ENCODE peak calls at places on chromosomes 1 and 21, in seven cellular contexts. One of them, this sample, is unnamed.

GRCh38 chr1:12469990-12470389 is 148.0 kb downstream of the DHRS3 start:
- DNase-seq in upper lobe of right lung: no peak
- DNase-seq in ascending aorta: no peak
- DNase-seq in aorta: no peak
- DNase-seq in PC-3: no peak
- DNase-seq in heart left ventricle: no peak
- DNase-seq in CD4-positive, alpha-beta T cell: no peak
- DNase-seq in this sample: no peak

GRCh38 chr21:15134711-15135110 is 69.9 kb upstream of the NRIP1 start:
- DNase-seq in upper lobe of right lung: no peak
- DNase-seq in aorta: peak; percentile 46
- DNase-seq in heart left ventricle: no peak
- DNase-seq in ascending aorta: no peak
- DNase-seq in CD4-positive, alpha-beta T cell: no peak
- DNase-seq in PC-3: no peak
- DNase-seq in this sample: no peak

GRCh38 chr1:22916469-22916817 is 56.2 kb downstream of the LACTBL1 start:
- DNase-seq in CD4-positive, alpha-beta T cell: no peak
- DNase-seq in PC-3: no peak
- DNase-seq in aorta: no peak
- DNase-seq in ascending aorta: no peak
- DNase-seq in heart left ventricle: no peak
- DNase-seq in upper lobe of right lung: no peak
- DNase-seq in this sample: no peak

GRCh38 chr1:206575165-206575893 is 36.9 kb downstream of the EIF2D start:
- DNase-seq in PC-3: no peak
- DNase-seq in aorta: peak; percentile 72
- DNase-seq in upper lobe of right lung: no peak
- DNase-seq in ascending aorta: peak; percentile 71
- DNase-seq in heart left ventricle: peak; percentile 64
- DNase-seq in CD4-positive, alpha-beta T cell: peak; percentile 56
- DNase-seq in this sample: peak; percentile 76

GRCh38 chr1:178093958-178094751 is at the start of gene RASAL2:
- DNase-seq in heart left ventricle: peak; percentile 71
- DNase-seq in CD4-positive, alpha-beta T cell: no peak
- DNase-seq in upper lobe of right lung: peak; percentile 87
- DNase-seq in aorta: peak; percentile 79
- DNase-seq in PC-3: peak; percentile 57
- DNase-seq in ascending aorta: peak; percentile 81
- DNase-seq in this sample: peak; percentile 67

GRCh38 chr1:114310771-114311251 is 157.1 kb upstream of the SYT6 start:
- DNase-seq in upper lobe of right lung: no peak
- DNase-seq in heart left ventricle: no peak
- DNase-seq in ascending aorta: no peak
- DNase-seq in CD4-positive, alpha-beta T cell: no peak
- DNase-seq in aorta: no peak
- DNase-seq in PC-3: no peak
- DNase-seq in this sample: no peak

GRCh38 chr1:27350673-27351540 is 9.1 kb downstream of the SYTL1 start:
- DNase-seq in upper lobe of right lung: peak; percentile 79
- DNase-seq in CD4-positive, alpha-beta T cell: no peak
- DNase-seq in PC-3: no peak
- DNase-seq in aorta: no peak
- DNase-seq in ascending aorta: no peak
- DNase-seq in heart left ventricle: peak; percentile 58
- DNase-seq in this sample: no peak

GRCh38 chr1:212035835-212036605 is 472 bp downstream of the DTL start:
- DNase-seq in upper lobe of right lung: no peak
- DNase-seq in heart left ventricle: no peak
- DNase-seq in PC-3: no peak
- DNase-seq in CD4-positive, alpha-beta T cell: no peak
- DNase-seq in aorta: no peak
- DNase-seq in ascending aorta: no peak
- DNase-seq in this sample: no peak

GRCh38 chr1:235014756-235015155 is 113.9 kb downstream of the TOMM20 start:
- DNase-seq in aorta: no peak
- DNase-seq in upper lobe of right lung: no peak
- DNase-seq in PC-3: no peak
- DNase-seq in CD4-positive, alpha-beta T cell: no peak
- DNase-seq in ascending aorta: peak; percentile 19
- DNase-seq in heart left ventricle: no peak
- DNase-seq in this sample: no peak

GRCh38 chr1:103948526-103948925 is 198.8 kb downstream of the AMY1C start:
- DNase-seq in upper lobe of right lung: no peak
- DNase-seq in CD4-positive, alpha-beta T cell: no peak
- DNase-seq in heart left ventricle: no peak
- DNase-seq in ascending aorta: no peak
- DNase-seq in aorta: no peak
- DNase-seq in PC-3: peak; percentile 45
- DNase-seq in this sample: no peak

GRCh38 chr1:58781541-58782307 is 2.1 kb downstream of the JUN start:
- DNase-seq in upper lobe of right lung: peak; percentile 84
- DNase-seq in PC-3: peak; percentile 67
- DNase-seq in ascending aorta: peak; percentile 84
- DNase-seq in heart left ventricle: peak; percentile 80
- DNase-seq in CD4-positive, alpha-beta T cell: peak; percentile 47
- DNase-seq in aorta: peak; percentile 82
- DNase-seq in this sample: peak; percentile 71

GRCh38 chr1:28439320-28439719 is 66.5 kb upstream of the RCC1 start:
- DNase-seq in CD4-positive, alpha-beta T cell: no peak
- DNase-seq in PC-3: no peak
- DNase-seq in aorta: no peak
- DNase-seq in ascending aorta: no peak
- DNase-seq in upper lobe of right lung: no peak
- DNase-seq in heart left ventricle: no peak
- DNase-seq in this sample: no peak

GRCh38 chr1:28436211-28436769 is 66.8 kb downstream of the PHACTR4 start:
- DNase-seq in upper lobe of right lung: no peak
- DNase-seq in ascending aorta: no peak
- DNase-seq in heart left ventricle: no peak
- DNase-seq in PC-3: peak; percentile 18
- DNase-seq in aorta: no peak
- DNase-seq in CD4-positive, alpha-beta T cell: no peak
- DNase-seq in this sample: no peak

GRCh38 chr1:28437924-28438699 is 67.7 kb upstream of the RCC1 start:
- DNase-seq in aorta: peak; percentile 92
- DNase-seq in PC-3: peak; percentile 97
- DNase-seq in upper lobe of right lung: peak; percentile 85
- DNase-seq in heart left ventricle: peak; percentile 78
- DNase-seq in CD4-positive, alpha-beta T cell: no peak
- DNase-seq in ascending aorta: peak; percentile 93
- DNase-seq in this sample: peak; percentile 84

GRCh38 chr1:28441674-28442073 is 64.2 kb upstream of the RCC1 start:
- DNase-seq in heart left ventricle: no peak
- DNase-seq in PC-3: no peak
- DNase-seq in ascending aorta: no peak
- DNase-seq in CD4-positive, alpha-beta T cell: no peak
- DNase-seq in upper lobe of right lung: no peak
- DNase-seq in aorta: no peak
- DNase-seq in this sample: no peak

DNA sequence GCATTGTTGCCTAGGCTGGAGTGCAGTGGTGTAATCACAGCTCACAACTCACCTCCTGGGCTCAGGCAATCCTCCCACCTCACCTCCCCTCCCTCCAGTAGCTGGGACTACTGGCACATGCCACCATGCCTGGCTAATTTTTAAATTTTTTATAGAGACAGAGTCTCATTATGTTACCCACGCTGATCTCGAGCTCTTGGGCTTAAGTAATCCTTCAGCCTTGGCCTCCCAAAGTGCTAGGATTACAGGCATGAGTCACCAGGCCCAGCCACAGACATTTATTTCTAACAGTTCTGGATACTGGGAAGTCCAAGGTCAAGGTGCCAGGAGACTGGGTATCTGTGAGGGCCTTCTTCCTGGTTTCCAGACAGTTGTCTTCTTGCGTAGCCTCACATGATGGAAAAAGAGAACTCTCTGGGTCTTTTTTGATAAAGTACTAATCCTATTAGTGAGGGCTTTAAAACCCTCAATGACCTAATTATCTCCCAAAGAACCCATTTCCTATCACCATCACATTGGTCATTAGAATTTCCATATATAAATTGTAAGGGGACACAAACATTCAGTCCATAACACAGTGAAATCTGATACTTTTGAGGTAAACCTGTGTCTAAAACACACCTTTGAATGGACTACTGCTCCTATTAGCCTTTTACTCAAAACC is 67.9 kb downstream of the PHACTR4 start:
- DNase-seq in upper lobe of right lung: no peak
- DNase-seq in aorta: peak; percentile 54
- DNase-seq in heart left ventricle: no peak
- DNase-seq in CD4-positive, alpha-beta T cell: no peak
- DNase-seq in ascending aorta: peak; percentile 77
- DNase-seq in PC-3: peak; percentile 71
- DNase-seq in this sample: no peak
- H3K9me3 ChIP-seq in upper lobe of right lung: no peaks in the 10 kb centered on the region
- H3K9me3 ChIP-seq in aorta: no peaks in the 10 kb centered on the region
- H3K9me3 ChIP-seq in heart left ventricle: no peaks in the 10 kb centered on the region
- H3K9me3 ChIP-seq in CD4-positive, alpha-beta T cell: no peaks in the 10 kb centered on the region
- H3K9me3 ChIP-seq in ascending aorta: no peaks in the 10 kb centered on the region
- H3K9me3 ChIP-seq in PC-3: no peaks in the 10 kb centered on the region
- H3K9me3 ChIP-seq in this sample: no peaks in the 10 kb centered on the region

DNA sequence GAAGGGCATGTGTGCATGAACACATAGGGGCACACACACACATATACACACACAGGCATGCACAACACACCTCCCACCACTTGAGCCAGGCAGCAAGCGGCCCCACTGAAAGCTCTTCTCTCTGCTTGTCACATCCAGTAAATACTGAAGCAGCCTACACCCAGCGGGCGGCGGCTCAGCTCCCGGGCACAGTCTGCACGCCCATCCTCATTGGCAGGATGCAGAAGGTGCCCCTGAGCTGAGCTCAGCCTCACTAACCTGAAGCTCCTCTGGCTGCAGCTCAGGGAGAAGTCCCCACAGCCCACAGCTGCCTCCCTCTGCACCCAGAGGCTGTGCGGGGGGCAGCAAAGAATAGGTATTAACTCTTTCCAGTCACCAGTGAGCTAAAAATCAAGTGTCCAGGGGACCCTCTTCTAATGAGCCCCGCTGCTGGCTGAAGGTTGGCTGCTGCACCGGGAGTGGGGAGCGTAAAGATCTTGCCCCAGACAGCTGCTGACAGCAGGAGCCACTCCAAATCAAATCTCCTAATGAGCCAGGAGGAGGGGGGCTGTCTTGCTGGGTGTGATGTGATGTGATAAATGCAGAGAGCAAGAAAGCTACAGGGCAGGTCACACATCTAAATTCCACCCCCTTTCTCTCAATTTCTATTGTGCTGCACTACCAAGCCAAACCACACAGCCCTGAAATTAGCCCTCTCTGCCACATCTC is 12.5 kb downstream of the RGS8 start:
- DNase-seq in ascending aorta: no peak
- DNase-seq in CD4-positive, alpha-beta T cell: no peak
- DNase-seq in PC-3: no peak
- DNase-seq in aorta: no peak
- DNase-seq in upper lobe of right lung: no peak
- DNase-seq in heart left ventricle: no peak
- DNase-seq in this sample: no peak
- H3K9me3 ChIP-seq in ascending aorta: no peaks in the 10 kb centered on the region
- H3K9me3 ChIP-seq in CD4-positive, alpha-beta T cell: no peaks in the 10 kb centered on the region
- H3K9me3 ChIP-seq in PC-3: no peaks in the 10 kb centered on the region
- H3K9me3 ChIP-seq in aorta: no peaks in the 10 kb centered on the region
- H3K9me3 ChIP-seq in upper lobe of right lung: no peaks in the 10 kb centered on the region
- H3K9me3 ChIP-seq in heart left ventricle: no peaks in the 10 kb centered on the region
- H3K9me3 ChIP-seq in this sample: no peaks in the 10 kb centered on the region

DNA sequence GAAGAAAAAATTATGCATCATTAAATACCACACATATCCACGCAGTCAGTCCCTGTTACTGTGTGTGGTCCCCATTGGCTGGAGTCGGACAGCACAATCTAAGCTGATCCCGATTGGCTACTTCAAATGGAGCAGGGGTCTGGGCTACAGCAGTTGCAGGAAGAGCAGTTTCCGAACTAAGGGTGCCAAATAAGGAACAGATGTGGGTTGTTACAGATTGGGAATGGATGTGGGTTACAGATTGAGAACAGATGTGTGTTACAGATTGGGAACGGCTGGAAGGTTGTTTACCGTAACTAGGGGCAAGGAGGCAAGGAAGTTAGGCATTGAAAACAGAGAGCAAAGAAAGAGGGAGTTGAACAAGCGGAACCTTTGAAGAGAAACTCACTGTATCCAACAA is 19.9 kb downstream of the OR2L13 start:
- DNase-seq in heart left ventricle: no peak
- DNase-seq in CD4-positive, alpha-beta T cell: no peak
- DNase-seq in PC-3: no peak
- DNase-seq in upper lobe of right lung: no peak
- DNase-seq in aorta: no peak
- DNase-seq in ascending aorta: no peak
- DNase-seq in this sample: no peak
- H3K9me3 ChIP-seq in heart left ventricle: peaks cover 33% of the 10 kb centered on the region
- H3K9me3 ChIP-seq in CD4-positive, alpha-beta T cell: peaks cover 26% of the 10 kb centered on the region
- H3K9me3 ChIP-seq in PC-3: peaks cover 41% of the 10 kb centered on the region
- H3K9me3 ChIP-seq in upper lobe of right lung: peaks cover 12% of the 10 kb centered on the region
- H3K9me3 ChIP-seq in aorta: peaks cover 8% of the 10 kb centered on the region
- H3K9me3 ChIP-seq in ascending aorta: peaks cover 12% of the 10 kb centered on the region
- H3K9me3 ChIP-seq in this sample: peaks cover 4% of the 10 kb centered on the region

GRCh38 chr21:45938811-45939520 is 42.6 kb upstream of the COL6A1 start:
- DNase-seq in PC-3: no peak
- DNase-seq in aorta: no peak
- DNase-seq in CD4-positive, alpha-beta T cell: no peak
- DNase-seq in ascending aorta: no peak
- DNase-seq in heart left ventricle: no peak
- DNase-seq in upper lobe of right lung: no peak
- DNase-seq in this sample: no peak

GRCh38 chr21:45940091-45940490 is 41.5 kb upstream of the COL6A1 start:
- DNase-seq in ascending aorta: no peak
- DNase-seq in heart left ventricle: no peak
- DNase-seq in aorta: no peak
- DNase-seq in upper lobe of right lung: no peak
- DNase-seq in PC-3: no peak
- DNase-seq in CD4-positive, alpha-beta T cell: no peak
- DNase-seq in this sample: no peak

GRCh38 chr21:45937721-45938452 is 43.7 kb upstream of the COL6A1 start:
- DNase-seq in CD4-positive, alpha-beta T cell: no peak
- DNase-seq in heart left ventricle: no peak
- DNase-seq in ascending aorta: no peak
- DNase-seq in aorta: no peak
- DNase-seq in upper lobe of right lung: no peak
- DNase-seq in PC-3: no peak
- DNase-seq in this sample: no peak

GRCh38 chr21:45939521-45940045 is 42.0 kb upstream of the COL6A1 start:
- DNase-seq in aorta: no peak
- DNase-seq in CD4-positive, alpha-beta T cell: no peak
- DNase-seq in ascending aorta: no peak
- DNase-seq in PC-3: no peak
- DNase-seq in heart left ventricle: no peak
- DNase-seq in upper lobe of right lung: no peak
- DNase-seq in this sample: no peak

DNA sequence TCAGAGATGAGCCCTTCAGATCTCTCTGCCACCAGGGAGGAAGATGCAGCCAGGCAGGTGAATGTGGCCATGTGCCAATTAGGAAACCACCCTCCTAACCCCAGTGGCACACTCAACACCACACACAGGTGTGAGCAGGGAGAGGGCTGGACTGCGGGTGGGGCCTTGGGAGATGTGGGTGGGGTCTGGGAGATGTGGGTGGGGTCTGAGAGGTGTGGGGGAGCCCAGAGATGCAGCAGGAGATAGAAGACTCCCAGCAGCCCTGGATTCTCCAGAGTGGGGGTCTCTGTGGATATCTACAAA is 43.2 kb upstream of the COL6A1 start:
- DNase-seq in heart left ventricle: no peak
- DNase-seq in aorta: no peak
- DNase-seq in CD4-positive, alpha-beta T cell: no peak
- DNase-seq in ascending aorta: no peak
- DNase-seq in upper lobe of right lung: no peak
- DNase-seq in PC-3: no peak
- DNase-seq in this sample: no peak
- H3K9me3 ChIP-seq in heart left ventricle: peaks cover 29% of the 10 kb centered on the region
- H3K9me3 ChIP-seq in aorta: peaks cover 6% of the 10 kb centered on the region
- H3K9me3 ChIP-seq in CD4-positive, alpha-beta T cell: no peaks in the 10 kb centered on the region
- H3K9me3 ChIP-seq in ascending aorta: peaks cover 5% of the 10 kb centered on the region
- H3K9me3 ChIP-seq in upper lobe of right lung: no peaks in the 10 kb centered on the region
- H3K9me3 ChIP-seq in PC-3: peaks cover 8% of the 10 kb centered on the region
- H3K9me3 ChIP-seq in this sample: peaks cover 29% of the 10 kb centered on the region

GRCh38 chr1:152112885-152113432 is 2.3 kb downstream of the TCHH start:
- DNase-seq in aorta: no peak
- DNase-seq in heart left ventricle: no peak
- DNase-seq in ascending aorta: no peak
- DNase-seq in PC-3: no peak
- DNase-seq in CD4-positive, alpha-beta T cell: no peak
- DNase-seq in upper lobe of right lung: no peak
- DNase-seq in this sample: no peak
- H3K9me3 ChIP-seq in aorta: peaks cover 6% of the 10 kb centered on the region
- H3K9me3 ChIP-seq in heart left ventricle: peaks cover 14% of the 10 kb centered on the region
- H3K9me3 ChIP-seq in ascending aorta: no peaks in the 10 kb centered on the region
- H3K9me3 ChIP-seq in PC-3: no peaks in the 10 kb centered on the region
- H3K9me3 ChIP-seq in CD4-positive, alpha-beta T cell: no peaks in the 10 kb centered on the region
- H3K9me3 ChIP-seq in upper lobe of right lung: peaks cover 4% of the 10 kb centered on the region
- H3K9me3 ChIP-seq in this sample: no peaks in the 10 kb centered on the region

This sample was measured in right atrium auricular region.